ENCODE peak calls at places on chromosome 6, in ten cellular contexts. L is foreskin fibroblast, F is heart right ventricle, M is cardiac fibroblast, V is left ventricle myocardium inferior, B is lower leg skin, H is OCI-LY7, J is A549, N is choroid plexus epithelial cell, E is fibroblast of lung. G is an unnamed sample.

GRCh38 chr6:97841763-97842162 is 558.7 kb upstream of the MMS22L start:
- DNase-seq in L (peak), V (no peak), B (no peak), H (no peak), N (no peak), F (no peak), J (no peak), M (no peak), E (peak), G (no peak)

GRCh38 chr6:167662104-167662880 is 164.4 kb upstream of the AFDN start:
- DNase-seq in V (no peak), E (no peak), N (no peak), B (no peak), L (no peak), H (no peak), M (no peak), F (no peak), J (no peak), G (no peak)

GRCh38 chr6:108844632-108845031 is 3.6 kb upstream of the ARMC2 start:
- DNase-seq in J (no peak), L (no peak), E (no peak), B (no peak), H (no peak), V (no peak), M (no peak), N (no peak), F (no peak), G (no peak)

GRCh38 chr6:22194188-22194921 is 102.5 kb downstream of the PRL start:
- DNase-seq in E (peak), H (no peak), N (no peak), F (no peak), V (no peak), B (no peak), M (peak), L (no peak), J (no peak), G (no peak)

GRCh38 chr6:31952140-31952805 is 6.4 kb downstream of the CFB start:
- DNase-seq in V (peak), H (peak), J (peak), E (peak), B (no peak), N (peak), M (peak), F (peak), L (peak), G (no peak)

GRCh38 chr6:88734544-88734943 is 228.9 kb downstream of the RNGTT start:
- DNase-seq in F (no peak), L (no peak), N (no peak), J (no peak), V (no peak), B (no peak), M (no peak), E (no peak), H (no peak), G (no peak)

GRCh38 chr6:49892280-49892679 is 25.9 kb upstream of the CRISP1 start:
- DNase-seq in J (no peak), L (no peak), M (no peak), E (no peak), N (no peak), B (no peak), F (no peak), V (no peak), H (no peak), G (no peak)

GRCh38 chr6:111712398-111712797 is 106.7 kb upstream of the TRAF3IP2 start:
- DNase-seq in L (peak), N (peak), F (peak), H (no peak), V (no peak), E (peak), J (peak), M (peak), B (no peak), G (no peak)

GRCh38 chr6:30770164-30770563 is 25.8 kb upstream of the IER3 start:
- DNase-seq in F (no peak), L (no peak), M (peak), B (no peak), H (no peak), N (no peak), V (no peak), J (peak), E (peak), G (no peak)

GRCh38 chr6:14711056-14711703 is 534.7 kb upstream of the JARID2 start:
- DNase-seq in H (peak), N (peak), E (peak), L (peak), F (no peak), M (peak), J (peak), V (no peak), B (no peak), G (peak)

GRCh38 chr6:136971609-136972008 is 49.5 kb downstream of the SLC35D3 start:
- DNase-seq in J (no peak), E (no peak), L (no peak), B (no peak), H (no peak), V (no peak), F (no peak), M (no peak), N (no peak), G (no peak)

GRCh38 chr6:35487653-35488516 is 9.0 kb downstream of the TEAD3 start:
- DNase-seq in F (no peak), M (peak), L (no peak), B (no peak), H (no peak), N (peak), E (peak), V (peak), J (no peak), G (no peak)

GRCh38 chr6:141988954-141989705 is 143.6 kb upstream of the GJE1 start:
- DNase-seq in M (peak), L (peak), V (no peak), F (no peak), J (peak), E (peak), B (no peak), H (peak), N (peak), G (peak)

GRCh38 chr6:14278000-14278399 is 160.4 kb downstream of the CD83 start:
- DNase-seq in N (no peak), V (no peak), E (peak), L (no peak), M (peak), H (no peak), J (no peak), F (no peak), B (no peak), G (no peak)

GRCh38 chr6:22828179-22829062 is 259.1 kb downstream of the HDGFL1 start:
- DNase-seq in E (peak), H (no peak), L (peak), M (peak), F (no peak), J (peak), B (peak), N (peak), V (no peak), G (peak)

GRCh38 chr6:132526461-132526860 is 11.6 kb upstream of the TAAR9 start:
- DNase-seq in V (no peak), N (no peak), E (no peak), H (no peak), F (no peak), B (no peak), M (no peak), L (no peak), J (no peak), G (no peak)

GRCh38 chr6:16318538-16318937 is 80.2 kb downstream of the GMPR start:
- DNase-seq in J (no peak), L (peak), V (no peak), B (peak), F (no peak), H (no peak), M (peak), N (peak), E (peak), G (no peak)

GRCh38 chr6:71419217-71419953 is 130.8 kb downstream of the OGFRL1 start:
- DNase-seq in L (no peak), B (no peak), V (peak), N (no peak), F (peak), E (no peak), J (no peak), H (no peak), M (no peak), G (no peak)

GRCh38 chr6:39468385-39468784 is 145.9 kb upstream of the KCNK16 start:
- DNase-seq in B (no peak), L (no peak), V (no peak), F (no peak), M (no peak), N (no peak), H (no peak), E (no peak), J (no peak), G (no peak)

GRCh38 chr6:66065313-66065712 is 358.3 kb upstream of the EYS start:
- DNase-seq in J (no peak), V (no peak), E (no peak), B (no peak), M (no peak), F (no peak), H (no peak), N (no peak), L (no peak), G (no peak)

GRCh38 chr6:130377371-130377770 is 11.6 kb downstream of the TMEM200A start:
- DNase-seq in F (no peak), H (no peak), B (no peak), J (no peak), E (no peak), L (peak), N (no peak), V (no peak), M (no peak), G (no peak)

GRCh38 chr6:98487612-98488011 is 346.8 kb upstream of the POU3F2 start:
- DNase-seq in B (no peak), F (no peak), E (no peak), M (no peak), L (no peak), N (no peak), J (no peak), H (no peak), V (no peak), G (no peak)

GRCh38 chr6:91135406-91135805 is 548.5 kb upstream of the MAP3K7 start:
- DNase-seq in E (no peak), B (no peak), L (no peak), N (no peak), V (no peak), H (no peak), J (no peak), M (no peak), F (no peak), G (no peak)

GRCh38 chr6:5087389-5087788 is 2.2 kb downstream of the PPP1R3G start:
- DNase-seq in B (no peak), M (no peak), V (peak), J (no peak), N (no peak), E (no peak), L (no peak), F (peak), H (no peak), G (no peak)

GRCh38 chr6:121810346-121811032 is 375.0 kb downstream of the GJA1 start:
- DNase-seq in M (no peak), B (no peak), L (no peak), F (no peak), J (no peak), H (no peak), V (no peak), E (no peak), N (peak), G (no peak)

GRCh38 chr6:116461563-116462507 is 660 bp downstream of the CALHM6 start:
- DNase-seq in M (peak), J (no peak), F (peak), B (no peak), N (peak), L (peak), E (peak), V (peak), H (no peak), G (no peak)

GRCh38 chr6:108074057-108074358 is 533 bp downstream of the OSTM1 start:
- DNase-seq in M (no peak), L (no peak), H (no peak), J (no peak), F (no peak), E (no peak), V (no peak), N (peak), B (no peak), G (no peak)

GRCh38 chr6:18260448-18261106 is 3.8 kb downstream of the DEK start:
- DNase-seq in F (no peak), N (peak), H (peak), M (peak), L (peak), J (no peak), B (no peak), E (peak), V (no peak), G (no peak)

GRCh38 chr6:53103993-53104675 is 38.9 kb downstream of the FBXO9 start:
- DNase-seq in N (peak), J (peak), E (no peak), V (no peak), F (no peak), L (no peak), H (peak), M (peak), B (no peak), G (no peak)
- TF ChIP-seq CTCF in N (no peak), J (peak), E (no peak), V (no peak), F (no peak), L (peak), H (peak), M (no peak), B (no peak), G (peak)

GRCh38 chr6:155316419-155316818 is 2.1 kb upstream of the TFB1M start:
- DNase-seq in L (no peak), E (no peak), J (no peak), M (no peak), H (no peak), N (no peak), B (no peak), V (no peak), F (no peak), G (no peak)

GRCh38 chr6:155313602-155314091 is 637 bp downstream of the TFB1M start:
- DNase-seq in B (no peak), V (no peak), E (peak), L (peak), F (no peak), M (peak), J (peak), N (peak), H (peak), G (no peak)

GRCh38 chr6:155315516-155315871 is 1.2 kb upstream of the TFB1M start:
- DNase-seq in H (peak), M (peak), N (peak), F (no peak), B (no peak), E (peak), L (peak), V (no peak), J (no peak), G (no peak)

GRCh38 chr6:155314773-155315515 is 660 bp upstream of the TFB1M start:
- DNase-seq in F (peak), N (peak), V (peak), E (peak), L (peak), B (peak), M (peak), J (peak), H (peak), G (peak)

GRCh38 chr6:155314092-155314772 is at the start of gene TFB1M:
- DNase-seq in V (peak), E (peak), B (peak), F (peak), M (peak), N (peak), J (peak), L (peak), H (peak), G (peak)
- H3K4me3 ChIP-seq in V (peak), E (peak), B (peak), F (peak), M (peak), N (peak), J (peak), L (peak), H (peak), G (peak)

GRCh38 chr6:157878039-157878438 is 55.0 kb downstream of the SNX9 start:
- DNase-seq in J (no peak), F (no peak), E (no peak), N (no peak), B (no peak), M (no peak), L (no peak), V (no peak), H (no peak), G (no peak)

GRCh38 chr6:157881375-157881774 is 58.3 kb downstream of the SNX9 start:
- DNase-seq in E (no peak), J (no peak), V (no peak), M (no peak), N (no peak), L (no peak), B (no peak), H (no peak), F (no peak), G (no peak)

GRCh38 chr6:157879873-157880254 is 56.8 kb downstream of the SNX9 start:
- DNase-seq in F (no peak), E (no peak), M (no peak), V (no peak), H (no peak), L (no peak), N (no peak), J (no peak), B (no peak), G (no peak)

GRCh38 chr6:157879034-157879872 is 56.2 kb downstream of the SNX9 start:
- DNase-seq in V (no peak), N (no peak), B (no peak), L (no peak), F (no peak), M (no peak), J (no peak), H (no peak), E (no peak), G (no peak)

GRCh38 chr6:157880534-157880933 is 57.5 kb downstream of the SNX9 start:
- DNase-seq in M (no peak), B (no peak), V (no peak), H (no peak), L (no peak), N (no peak), J (no peak), F (no peak), E (no peak), G (no peak)
- TF ChIP-seq CTCF in M (no peak), B (no peak), V (no peak), H (no peak), L (no peak), N (no peak), J (no peak), F (no peak), E (no peak), G (no peak)

GRCh38 chr6:24719125-24719931 is at the start of gene C6orf62:
- DNase-seq in V (no peak), E (peak), J (no peak), M (peak), F (no peak), N (no peak), B (peak), L (no peak), H (peak), G (no peak)

GRCh38 chr6:24720131-24720603 is 1.2 kb upstream of the C6orf62 start:
- DNase-seq in M (peak), J (peak), F (peak), H (peak), V (peak), L (peak), N (peak), B (peak), E (peak), G (no peak)

GRCh38 chr6:24720604-24721460 is 1.9 kb upstream of the C6orf62 start:
- DNase-seq in M (peak), H (peak), L (peak), V (peak), N (peak), F (peak), J (peak), B (peak), E (peak), G (peak)

GRCh38 chr6:24721461-24722215 is 2.7 kb upstream of the C6orf62 start:
- DNase-seq in V (peak), N (no peak), M (peak), L (no peak), E (no peak), H (no peak), F (peak), B (no peak), J (no peak), G (no peak)

GRCh38 chr6:24718449-24719124 is 367 bp downstream of the C6orf62 start:
- DNase-seq in E (no peak), V (no peak), M (no peak), H (peak), J (no peak), F (no peak), N (no peak), B (no peak), L (no peak), G (no peak)
- H3K4me3 ChIP-seq in E (peak), V (peak), M (peak), H (peak), J (peak), F (peak), N (peak), B (peak), L (peak), G (peak)

GRCh38 chr6:152356659-152357058 is 280.5 kb downstream of the SYNE1 start:
- DNase-seq in B (no peak), N (peak), V (no peak), M (peak), F (no peak), H (peak), J (peak), L (peak), E (peak), G (peak)
- TF ChIP-seq CTCF in B (no peak), N (peak), V (peak), M (peak), F (no peak), H (peak), J (peak), L (peak), E (peak), G (peak)